ENCODE peak calls at places on chromosome 4, in seven cellular contexts. D, Y, J, H, L, O and N are unnamed samples.

GRCh38 chr4:146243141-146243882 is 29.0 kb downstream of the REELD1 start:
- DNase-seq in J (peak; percentile 45), O (peak; percentile 36), D (no peak), Y (no peak), L (peak; percentile 37), H (peak; percentile 66), N (peak; percentile 73)

GRCh38 chr4:99074816-99075215 is 13.8 kb downstream of the ADH5 start:
- DNase-seq in H (no peak), Y (no peak), D (no peak), J (no peak), L (no peak), O (no peak), N (no peak)

GRCh38 chr4:158147151-158147550 is 25.7 kb downstream of the GASK1B start:
- DNase-seq in D (no peak), L (no peak), J (no peak), O (no peak), Y (no peak), H (no peak), N (no peak)

GRCh38 chr4:2436301-2436700 is 17.5 kb downstream of the CFAP99 start:
- DNase-seq in Y (peak; percentile 86), L (peak; percentile 15), J (no peak), O (no peak), H (no peak), D (no peak), N (no peak)

GRCh38 chr4:140078366-140078765 is 75.6 kb downstream of the MAML3 start:
- DNase-seq in Y (no peak), L (no peak), O (no peak), D (no peak), J (no peak), H (no peak), N (no peak)

GRCh38 chr4:150962245-150962644 is 52.8 kb downstream of the LRBA start:
- DNase-seq in L (no peak), J (no peak), H (no peak), Y (no peak), O (no peak), D (no peak), N (no peak)

GRCh38 chr4:8101213-8101781 is 57.3 kb downstream of the ABLIM2 start:
- DNase-seq in Y (no peak), O (no peak), D (peak; percentile 15), L (no peak), H (no peak), J (no peak), N (no peak)

GRCh38 chr4:110916505-110916904 is 293.6 kb upstream of the PITX2 start:
- DNase-seq in D (no peak), J (no peak), O (no peak), Y (no peak), H (no peak), L (no peak), N (no peak)

GRCh38 chr4:68316193-68316969 is 33.5 kb downstream of the YTHDC1 start:
- DNase-seq in Y (no peak), H (no peak), O (no peak), D (no peak), J (no peak), L (no peak), N (no peak)

GRCh38 chr4:68310651-68311247 is 39.1 kb downstream of the YTHDC1 start:
- DNase-seq in Y (no peak), H (no peak), L (no peak), J (no peak), O (no peak), D (no peak), N (no peak)
- TF ChIP-seq TAF1 in Y (no peak), H (no peak), L (no peak), J (no peak), O (no peak), D (no peak), N (no peak)

GRCh38 chr4:168867128-168867527 is 142.9 kb downstream of the CBR4 start:
- DNase-seq in D (no peak), H (no peak), Y (no peak), O (no peak), J (no peak), L (no peak), N (no peak)

GRCh38 chr4:168866635-168867034 is 143.4 kb downstream of the CBR4 start:
- DNase-seq in L (no peak), D (no peak), O (no peak), J (no peak), Y (no peak), H (no peak), N (no peak)

GRCh38 chr4:168863719-168864632 is 146.1 kb downstream of the CBR4 start:
- DNase-seq in L (no peak), J (no peak), D (no peak), H (no peak), Y (no peak), O (no peak), N (no peak)

GRCh38 chr4:168865854-168866253 is 144.2 kb downstream of the CBR4 start:
- DNase-seq in J (no peak), L (no peak), H (no peak), D (no peak), Y (no peak), O (no peak), N (no peak)

DNA sequence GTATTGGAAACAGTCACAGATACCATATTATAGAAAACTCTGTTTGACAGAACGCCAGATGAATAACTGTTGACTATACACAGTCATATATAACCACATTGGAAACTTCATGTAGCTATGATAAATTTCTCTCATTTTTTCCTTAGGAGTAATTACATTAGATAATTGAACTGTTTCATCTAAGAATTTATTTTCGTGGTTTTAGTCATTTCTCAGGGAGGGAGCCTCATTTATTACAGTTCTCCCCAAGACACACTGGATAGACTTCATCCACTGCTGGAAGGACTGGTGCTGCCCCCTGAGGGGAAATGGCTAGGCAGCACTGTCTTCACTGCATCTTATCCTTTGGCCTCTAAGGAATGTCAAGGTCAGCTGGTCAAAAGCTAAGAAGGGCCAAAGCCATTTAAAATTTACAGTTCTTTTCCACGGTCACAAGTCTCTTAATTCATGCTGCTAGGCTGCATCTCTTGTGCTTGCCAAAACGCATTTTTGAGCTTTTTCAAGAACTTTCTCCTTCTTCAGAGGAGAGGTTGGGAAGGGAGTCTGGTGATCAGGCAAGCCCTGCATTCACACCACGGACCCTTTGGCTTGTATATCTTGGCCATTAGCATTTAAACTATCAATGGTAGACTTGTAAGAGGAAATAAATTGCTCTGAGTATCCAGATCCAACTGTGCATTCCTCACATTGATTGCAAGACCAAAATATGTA is 145.1 kb downstream of the CBR4 start:
- DNase-seq in O (no peak), H (no peak), J (no peak), Y (no peak), L (peak; percentile 3), D (no peak), N (no peak)
- TF ChIP-seq TAF1 in O (no peak), H (no peak), J (no peak), Y (no peak), L (no peak), D (no peak), N (no peak)

GRCh38 chr4:184958127-184958806 is 60.0 kb upstream of the HELT start:
- DNase-seq in L (no peak), D (no peak), J (no peak), H (no peak), Y (no peak), O (no peak), N (no peak)

GRCh38 chr4:184958839-184959238 is 59.5 kb upstream of the HELT start:
- DNase-seq in O (no peak), J (no peak), H (no peak), L (no peak), D (no peak), Y (no peak), N (no peak)

GRCh38 chr4:184959309-184959708 is 59.0 kb upstream of the HELT start:
- DNase-seq in H (no peak), J (no peak), O (no peak), L (no peak), Y (no peak), D (no peak), N (no peak)

GRCh38 chr4:184955636-184956035 is 62.7 kb upstream of the HELT start:
- DNase-seq in L (no peak), D (no peak), O (no peak), Y (no peak), J (peak; percentile 5), H (peak; percentile 53), N (peak; percentile 32)

DNA sequence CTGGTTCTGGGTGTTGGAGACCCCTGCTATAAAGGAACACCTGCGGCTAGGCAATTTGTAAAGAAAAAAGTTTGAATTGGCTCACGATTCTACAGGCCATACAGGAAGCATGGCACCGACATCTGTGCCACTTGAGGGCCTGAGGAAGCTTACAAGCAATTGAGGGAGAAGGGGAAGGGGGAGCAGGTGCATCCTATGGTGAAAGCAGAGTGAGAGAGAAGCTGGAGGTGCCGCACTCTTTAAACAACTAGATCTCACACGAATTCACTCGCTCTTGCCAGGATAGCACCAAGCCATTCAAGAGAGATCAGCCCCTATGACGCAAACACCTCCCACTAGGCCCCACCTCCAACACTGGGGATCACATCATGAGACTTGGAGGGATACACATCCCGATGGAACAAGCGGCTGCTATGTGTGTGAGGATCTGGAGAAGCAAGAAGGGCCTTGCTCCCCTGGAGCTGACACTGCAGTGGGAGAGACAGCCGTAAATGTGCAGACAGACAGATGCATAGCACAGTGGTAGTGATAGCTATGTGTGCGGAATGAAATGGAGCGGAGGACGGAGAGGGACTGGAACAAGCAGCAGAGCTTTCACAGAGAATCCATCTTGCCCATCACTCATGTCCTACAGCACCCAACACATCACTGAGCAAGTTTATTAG is 60.7 kb upstream of the HELT start:
- DNase-seq in L (no peak), J (no peak), H (no peak), O (no peak), Y (no peak), D (no peak), N (no peak)
- TF ChIP-seq TAF1 in L (no peak), J (no peak), H (no peak), O (no peak), Y (no peak), D (no peak), N (no peak)

GRCh38 chr4:1056671-1057402 is 45.4 kb downstream of the FGFRL1 start:
- DNase-seq in J (no peak), O (no peak), D (no peak), H (no peak), L (no peak), Y (no peak), N (no peak)

GRCh38 chr4:1057403-1057745 is 45.9 kb downstream of the FGFRL1 start:
- DNase-seq in J (no peak), H (no peak), O (no peak), D (no peak), L (no peak), Y (no peak), N (no peak)

GRCh38 chr4:1053080-1053661 is 41.7 kb downstream of the FGFRL1 start:
- DNase-seq in H (no peak), L (no peak), O (no peak), J (no peak), D (no peak), Y (peak; percentile 23), N (no peak)

GRCh38 chr4:1058198-1058996 is 47.0 kb downstream of the FGFRL1 start:
- DNase-seq in H (no peak), L (no peak), Y (no peak), D (no peak), J (no peak), O (no peak), N (no peak)

DNA sequence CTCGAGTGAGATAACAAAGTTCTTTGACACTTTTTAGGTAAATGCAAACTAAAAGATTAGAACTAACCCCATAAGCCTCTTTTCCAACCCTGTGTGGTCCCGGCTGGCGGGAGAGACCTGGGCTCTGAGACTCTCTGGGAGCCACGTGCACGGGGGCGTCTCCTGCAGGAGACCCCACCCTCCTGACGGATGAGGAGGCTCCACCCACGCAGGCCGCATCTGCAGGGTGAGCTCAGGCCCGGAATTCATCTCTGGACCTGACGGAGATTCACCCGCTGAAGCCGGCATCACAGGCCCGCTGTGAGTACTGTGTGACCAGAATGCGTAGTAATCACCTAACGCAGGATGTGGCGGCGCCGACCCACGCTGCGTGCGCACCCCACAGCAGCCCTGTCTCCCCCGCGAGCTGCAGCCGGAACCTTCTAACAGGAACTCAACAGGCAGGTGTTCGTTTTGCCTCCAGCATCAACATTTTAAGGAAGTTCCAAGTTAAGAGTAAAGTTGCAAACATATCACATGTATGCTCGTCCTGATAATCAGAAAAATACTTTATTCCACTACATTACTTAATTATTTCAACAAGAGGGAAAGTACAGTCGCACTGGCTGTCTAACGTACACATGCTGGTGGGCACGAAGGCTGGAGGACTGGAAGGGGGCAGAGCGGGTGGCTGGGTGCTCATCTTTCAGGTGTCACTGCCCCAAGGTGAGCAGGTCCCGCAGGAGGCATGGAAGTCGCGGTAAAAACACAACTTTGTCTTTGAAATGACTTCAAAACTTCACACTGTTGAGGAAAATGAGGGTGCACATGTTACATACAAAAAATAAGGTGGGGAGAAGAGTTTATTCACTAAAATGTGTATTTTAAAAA is 44.5 kb downstream of the FGFRL1 start:
- DNase-seq in H (no peak), O (no peak), J (no peak), D (no peak), Y (peak; percentile 65), L (peak; percentile 69), N (no peak)
- TF ChIP-seq TAF1 in H (no peak), O (no peak), J (no peak), D (no peak), Y (no peak), L (no peak), N (no peak)